ENCODE peak calls at places on chromosomes 1 and 21, in ten cellular contexts. M is A549, Y is transverse colon, G is ovary, Z is stomach, A is HepG2, N is H1, O is tibial nerve, W is upper lobe of left lung, L is esophagus muscularis mucosa. X is an unnamed sample. For H3K4me1, the result is how much of the 10 kb centered on the place peaks cover.

GRCh38 chr1:222167111-222167510 is 380.8 kb downstream of the HHIPL2 start:
- DNase-seq in M (peak), Y (peak), G (no peak), Z (peak), A (no peak), N (peak), O (no peak), W (no peak), L (no peak), X (no peak)

GRCh38 chr1:54818461-54819194 is 17.5 kb upstream of the TTC22 start:
- DNase-seq in M (no peak), Y (no peak), G (no peak), Z (peak), A (no peak), N (peak), O (no peak), W (no peak), L (no peak), X (no peak)

GRCh38 chr1:43435146-43436145 is 18.3 kb downstream of the HYI start:
- DNase-seq in M (no peak), Y (no peak), G (no peak), Z (no peak), A (no peak), N (no peak), O (no peak), W (no peak), L (no peak), X (peak)

GRCh38 chr21:22993144-22993543 is 1994.9 kb downstream of the NCAM2 start:
- DNase-seq in M (no peak), Y (no peak), G (no peak), Z (no peak), A (no peak), N (no peak), O (no peak), W (no peak), L (no peak), X (no peak)

GRCh38 chr1:202237052-202237451 is 43.5 kb downstream of the LGR6 start:
- DNase-seq in M (peak), Y (peak), G (no peak), Z (no peak), A (peak), N (peak), O (no peak), W (no peak), L (no peak), X (peak)

GRCh38 chr1:170959385-170959784 is 24.1 kb downstream of the MROH9 start:
- DNase-seq in M (no peak), Y (no peak), G (no peak), Z (no peak), A (no peak), N (no peak), O (no peak), W (no peak), L (no peak), X (no peak)

GRCh38 chr1:155177918-155178281 is 4.3 kb downstream of the TRIM46 start:
- DNase-seq in M (no peak), Y (no peak), G (peak), Z (peak), A (no peak), N (no peak), O (no peak), W (peak), L (no peak), X (no peak)

GRCh38 chr21:34775793-34776192 is 107.0 kb downstream of the CLIC6 start:
- DNase-seq in M (no peak), Y (no peak), G (no peak), Z (no peak), A (no peak), N (no peak), O (no peak), W (no peak), L (peak), X (no peak)

GRCh38 chr1:230212405-230212936 is 145.4 kb downstream of the GALNT2 start:
- DNase-seq in M (no peak), Y (peak), G (no peak), Z (no peak), A (no peak), N (no peak), O (no peak), W (no peak), L (no peak), X (no peak)

GRCh38 chr1:149888160-149888998 is 11.0 kb upstream of the BOLA1 start:
- DNase-seq in M (peak), Y (peak), G (peak), Z (peak), A (peak), N (peak), O (peak), W (peak), L (peak), X (peak)

GRCh38 chr1:113140588-113141446 is 67.8 kb downstream of the LRIG2 start:
- DNase-seq in M (peak), Y (peak), G (peak), Z (peak), A (peak), N (peak), O (peak), W (no peak), L (no peak), X (peak)

GRCh38 chr1:171252482-171252881 is 4.2 kb downstream of the FMO1 start:
- DNase-seq in M (no peak), Y (peak), G (no peak), Z (peak), A (no peak), N (no peak), O (no peak), W (no peak), L (no peak), X (no peak)

GRCh38 chr1:173341307-173341706 is 134.2 kb upstream of the TNFSF4 start:
- DNase-seq in M (no peak), Y (no peak), G (no peak), Z (no peak), A (no peak), N (no peak), O (no peak), W (no peak), L (peak), X (no peak)

GRCh38 chr21:35234725-35235124 is 185.6 kb upstream of the RUNX1 start:
- DNase-seq in M (no peak), Y (no peak), G (no peak), Z (no peak), A (no peak), N (no peak), O (no peak), W (no peak), L (no peak), X (no peak)

GRCh38 chr1:214514032-214514818 is 37.2 kb downstream of the PTPN14 start:
- DNase-seq in M (no peak), Y (no peak), G (peak), Z (no peak), A (no peak), N (no peak), O (no peak), W (peak), L (no peak), X (no peak)

GRCh38 chr1:156499703-156500577 is 635 bp downstream of the MEF2D start:
- DNase-seq in M (no peak), Y (peak), G (peak), Z (no peak), A (no peak), N (peak), O (no peak), W (peak), L (no peak), X (peak)

GRCh38 chr1:212699104-212699838 is 369 bp downstream of the BATF3 start:
- DNase-seq in M (peak), Y (peak), G (peak), Z (peak), A (peak), N (peak), O (no peak), W (peak), L (no peak), X (peak)

GRCh38 chr1:3664700-3665375 is 12.5 kb downstream of the TP73 start:
- DNase-seq in M (no peak), Y (no peak), G (no peak), Z (no peak), A (no peak), N (no peak), O (no peak), W (no peak), L (no peak), X (no peak)

GRCh38 chr1:166489670-166490436 is 323.1 kb upstream of the FAM78B start:
- DNase-seq in M (no peak), Y (peak), G (no peak), Z (no peak), A (peak), N (no peak), O (no peak), W (no peak), L (no peak), X (peak)

GRCh38 chr1:14435368-14436023 is 163.0 kb upstream of the KAZN start:
- DNase-seq in M (peak), Y (no peak), G (no peak), Z (no peak), A (no peak), N (peak), O (no peak), W (no peak), L (no peak), X (no peak)

GRCh38 chr1:53376041-53376461 is 48.2 kb upstream of the LRP8 start:
- DNase-seq in M (no peak), Y (no peak), G (no peak), Z (peak), A (no peak), N (peak), O (no peak), W (no peak), L (peak), X (no peak)

GRCh38 chr1:12457771-12458170 is 160.2 kb downstream of the DHRS3 start:
- DNase-seq in M (no peak), Y (no peak), G (no peak), Z (no peak), A (no peak), N (no peak), O (no peak), W (no peak), L (no peak), X (peak)

GRCh38 chr1:114703242-114703641 is 7.9 kb upstream of the AMPD1 start:
- DNase-seq in M (no peak), Y (no peak), G (no peak), Z (no peak), A (no peak), N (no peak), O (no peak), W (no peak), L (no peak), X (no peak)

GRCh38 chr1:54314691-54315455 is 91.3 kb downstream of the SSBP3 start:
- DNase-seq in M (no peak), Y (peak), G (no peak), Z (peak), A (no peak), N (no peak), O (no peak), W (no peak), L (no peak), X (no peak)

GRCh38 chr1:3409737-3410434 is 44.6 kb upstream of the ARHGEF16 start:
- DNase-seq in M (peak), Y (peak), G (peak), Z (peak), A (peak), N (no peak), O (peak), W (peak), L (no peak), X (no peak)

GRCh38 chr1:37741130-37741529 is 23.8 kb downstream of the EPHA10 start:
- DNase-seq in M (no peak), Y (no peak), G (no peak), Z (no peak), A (no peak), N (no peak), O (no peak), W (no peak), L (no peak), X (no peak)

GRCh38 chr1:236502579-236502971 is 21.2 kb upstream of the LGALS8 start:
- DNase-seq in M (no peak), Y (no peak), G (no peak), Z (no peak), A (peak), N (no peak), O (no peak), W (no peak), L (no peak), X (no peak)

DNA sequence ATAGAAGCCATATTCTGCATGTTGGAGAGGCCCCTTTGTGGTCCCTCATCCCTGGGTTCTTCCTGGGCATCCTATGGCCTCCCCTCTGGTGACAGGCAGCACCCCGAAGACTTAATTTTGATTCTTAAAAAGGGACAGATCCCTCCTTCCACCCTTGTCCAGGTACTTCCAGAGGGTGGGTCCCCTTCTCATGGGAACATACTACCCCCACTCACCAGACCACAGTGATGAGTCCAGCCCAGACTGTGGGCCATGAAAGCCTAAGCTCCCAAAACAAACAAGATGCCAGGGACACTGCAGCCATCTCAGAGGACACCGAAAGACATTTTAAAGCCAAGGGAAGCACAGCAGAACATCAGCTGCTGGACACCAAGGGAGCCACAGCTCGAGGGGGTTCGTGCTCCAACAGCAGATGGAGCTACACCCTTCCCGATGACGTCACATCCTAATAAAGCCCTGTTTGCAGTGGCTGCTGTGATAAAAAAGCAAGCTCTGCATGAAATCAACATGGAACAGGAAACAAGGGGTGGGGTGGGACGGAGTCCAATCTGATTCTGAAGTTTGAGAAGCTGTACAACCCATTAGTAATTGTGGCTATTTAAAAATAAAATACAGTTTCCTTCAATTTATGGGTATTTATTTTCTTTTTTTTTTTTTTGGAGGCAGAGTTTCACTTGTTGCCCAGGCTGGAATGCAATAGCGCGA is 32.4 kb downstream of the GNB1 start:
- DNase-seq in M (peak), Y (peak), G (peak), Z (peak), A (peak), N (no peak), O (peak), W (no peak), L (peak), X (peak)
- H3K4me1 ChIP-seq in M (half or more), Y (under half), G (under half), Z (half or more), A (half or more), N (under half), O (half or more), W (half or more), L (half or more), X (under half)

DNA sequence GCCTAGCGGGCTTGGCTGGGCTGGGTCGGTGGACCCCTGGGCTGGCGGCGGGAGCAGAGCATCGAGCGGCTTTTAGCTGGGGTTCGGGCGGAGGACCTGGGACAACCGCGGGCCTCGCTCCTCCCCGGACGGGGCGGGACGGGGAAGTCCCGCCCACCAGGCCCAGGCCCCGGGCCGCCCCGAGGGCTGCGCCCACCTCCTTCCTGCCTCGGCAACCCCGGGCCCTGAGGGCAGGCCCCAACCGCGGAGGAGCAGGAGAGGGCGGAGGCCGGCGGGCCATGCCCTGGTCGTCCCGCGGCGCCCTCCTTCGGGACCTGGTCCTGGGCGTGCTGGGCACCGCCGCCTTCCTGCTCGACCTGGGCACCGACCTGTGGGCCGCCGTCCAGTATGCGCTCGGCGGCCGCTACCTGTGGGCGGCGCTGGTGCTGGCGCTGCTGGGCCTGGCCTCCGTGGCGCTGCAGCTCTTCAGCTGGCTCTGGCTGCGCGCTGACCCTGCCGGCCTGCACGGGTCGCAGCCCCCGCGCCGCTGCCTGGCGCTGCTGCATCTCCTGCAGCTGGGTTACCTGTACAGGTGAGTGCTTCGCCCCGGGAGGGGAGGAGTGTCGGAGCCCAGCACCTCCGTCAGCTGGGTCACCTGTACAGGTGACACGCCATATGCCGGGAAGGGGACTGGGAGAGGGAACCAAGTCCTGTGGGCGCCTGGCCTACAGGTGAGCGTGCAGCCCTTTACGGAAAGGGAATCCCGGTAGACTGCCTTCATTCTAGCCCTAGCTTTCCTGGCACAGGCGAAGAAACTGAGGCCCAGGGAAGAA is at the start of gene XKR8:
- DNase-seq in M (peak), Y (peak), G (peak), Z (peak), A (peak), N (peak), O (peak), W (peak), L (no peak), X (peak)
- TF ChIP-seq POLR2A in M (peak), Y (peak), G (no peak), Z (no peak), A (no peak), N (peak), O (peak), W (no peak), L (no peak), X (peak)

GRCh38 chr1:16168622-16169021 is 12.8 kb upstream of the EPHA2 start:
- DNase-seq in M (no peak), Y (peak), G (no peak), Z (no peak), A (no peak), N (no peak), O (no peak), W (no peak), L (no peak), X (no peak)
- TF ChIP-seq EP300 in M (no peak), Y (no peak), G (no peak), Z (no peak), A (no peak), N (no peak), O (no peak), W (no peak), L (no peak), X (no peak)

GRCh38 chr1:58882322-58882951 is 98.6 kb upstream of the JUN start:
- DNase-seq in M (no peak), Y (no peak), G (no peak), Z (no peak), A (no peak), N (no peak), O (no peak), W (peak), L (no peak), X (no peak)

GRCh38 chr1:58885998-58886397 is 102.2 kb upstream of the JUN start:
- DNase-seq in M (no peak), Y (no peak), G (no peak), Z (peak), A (no peak), N (no peak), O (peak), W (no peak), L (no peak), X (no peak)

GRCh38 chr1:58883037-58883887 is 99.4 kb upstream of the JUN start:
- DNase-seq in M (peak), Y (peak), G (peak), Z (peak), A (peak), N (no peak), O (peak), W (no peak), L (no peak), X (peak)

GRCh38 chr1:58884706-58885661 is 101.1 kb upstream of the JUN start:
- DNase-seq in M (no peak), Y (peak), G (no peak), Z (peak), A (peak), N (no peak), O (no peak), W (no peak), L (no peak), X (peak)

DNA sequence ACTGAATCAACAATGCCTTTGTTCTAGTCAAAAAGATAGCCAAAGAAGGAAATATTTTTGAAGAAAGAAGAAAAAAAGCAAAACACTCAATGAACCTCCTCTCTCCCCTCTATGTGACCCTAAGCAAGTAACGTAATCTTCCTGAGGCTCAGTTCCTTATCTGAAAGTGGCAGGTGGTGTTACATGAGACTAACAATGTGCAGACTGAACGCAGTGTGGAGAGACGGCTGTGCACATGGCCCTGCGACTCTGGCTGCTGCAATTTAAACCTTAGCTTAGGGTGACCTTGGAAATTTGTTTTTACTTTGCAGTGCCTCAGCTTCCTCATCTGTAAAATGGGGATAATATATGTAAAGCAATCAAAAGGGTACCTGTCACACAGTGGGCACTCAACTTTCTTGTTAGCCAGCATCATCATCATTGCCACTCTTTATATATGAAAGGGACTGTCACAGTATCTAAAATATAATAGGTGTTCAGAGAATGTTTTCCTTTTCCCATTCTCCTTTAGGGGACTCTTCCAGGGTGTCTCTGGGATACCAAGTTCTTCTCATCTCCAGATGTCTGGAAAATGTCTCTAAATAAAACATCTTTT is 100.1 kb upstream of the JUN start:
- DNase-seq in M (no peak), Y (no peak), G (no peak), Z (no peak), A (no peak), N (no peak), O (no peak), W (no peak), L (no peak), X (no peak)
- H3K4me1 ChIP-seq in M (half or more), Y (under half), G (under half), Z (half or more), A (half or more), N (under half), O (half or more), W (half or more), L (under half), X (under half)

GRCh38 chr1:110708968-110709367 is 34.2 kb upstream of the KCNA3 start:
- DNase-seq in M (no peak), Y (no peak), G (no peak), Z (no peak), A (no peak), N (no peak), O (no peak), W (no peak), L (no peak), X (no peak)

DNA sequence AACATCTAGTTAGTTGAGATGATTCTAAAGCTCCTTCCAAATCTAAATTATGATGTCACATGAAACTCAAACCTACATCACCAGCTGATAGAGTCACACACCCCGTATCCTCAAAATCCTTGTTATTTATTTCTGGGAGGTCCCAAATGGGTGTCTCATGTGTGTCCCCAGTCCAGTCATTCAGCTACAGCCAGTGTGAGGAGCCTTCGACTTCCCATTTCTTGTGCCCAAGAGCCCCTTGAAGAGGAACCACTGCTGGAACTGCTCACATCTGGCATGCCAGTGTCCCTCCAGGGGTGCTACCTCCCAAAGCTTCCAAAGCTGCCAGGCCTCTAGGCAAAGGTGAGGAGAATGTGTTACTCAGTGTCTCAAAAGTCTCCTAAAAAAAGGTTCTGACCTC is 32.5 kb upstream of the KCNA3 start:
- DNase-seq in M (no peak), Y (no peak), G (no peak), Z (no peak), A (no peak), N (no peak), O (no peak), W (no peak), L (no peak), X (no peak)
- TF ChIP-seq POLR2A in M (no peak), Y (no peak), G (no peak), Z (no peak), A (no peak), N (no peak), O (no peak), W (no peak), L (no peak), X (no peak)

DNA sequence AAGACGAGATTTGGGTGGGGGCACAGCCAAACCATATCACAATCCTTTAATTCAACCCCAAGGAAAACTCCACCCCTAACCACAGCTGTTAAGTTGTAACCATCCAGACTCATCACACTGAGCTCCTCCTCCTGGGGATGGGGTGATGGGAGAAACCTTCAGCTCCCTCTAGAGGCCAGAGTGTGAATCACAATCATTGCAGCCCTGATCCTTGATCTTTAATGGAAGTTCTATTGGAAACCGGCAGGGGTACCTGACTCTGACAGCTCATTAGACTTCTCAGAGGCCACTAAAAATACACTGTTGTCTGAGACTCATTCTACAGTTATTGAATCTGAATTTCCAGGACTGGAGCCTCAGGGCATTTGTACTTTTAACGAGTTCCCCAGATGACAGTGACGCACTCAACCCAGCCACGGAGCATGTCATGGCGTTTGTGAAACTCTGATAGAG is 127.2 kb downstream of the IGSF21 start:
- DNase-seq in M (peak), Y (peak), G (no peak), Z (peak), A (peak), N (peak), O (no peak), W (no peak), L (no peak), X (no peak)
- TF ChIP-seq EP300 in M (no peak), Y (no peak), G (no peak), Z (no peak), A (no peak), N (no peak), O (no peak), W (no peak), L (no peak), X (no peak)

X was measured in sigmoid colon.